ENCODE peak calls at places on chromosomes 6 and 20, in seven cellular contexts. G is uterus, H is colonic mucosa, O is spleen, U is heart right ventricle, T is sigmoid colon, D is PC-3. L is an unnamed sample.
A peak's percentile ranks its signal among the peaks of the same experiment; 100 is the strongest.

GRCh38 chr6:47483516-47483852 is 5.9 kb downstream of the CD2AP start:
- DNase-seq in O (no peak), U (no peak), H (no peak), D (no peak), T (no peak), G (no peak), L (no peak)

GRCh38 chr6:16294371-16294770 is 56.0 kb downstream of the GMPR start:
- DNase-seq in T (no peak), H (no peak), G (no peak), U (no peak), O (peak; percentile 31), D (no peak), L (no peak)

GRCh38 chr6:79240509-79240908 is 6.0 kb upstream of the HMGN3 start:
- DNase-seq in U (no peak), D (no peak), O (no peak), H (no peak), T (no peak), G (no peak), L (no peak)

GRCh38 chr6:157401734-157402338 is 20.8 kb downstream of the ZDHHC14 start:
- DNase-seq in T (no peak), H (no peak), O (no peak), D (no peak), U (no peak), G (no peak), L (no peak)

GRCh38 chr6:47922391-47922790 is 140.6 kb downstream of the OPN5 start:
- DNase-seq in U (no peak), H (no peak), D (no peak), T (no peak), G (no peak), O (no peak), L (no peak)

GRCh38 chr6:72205500-72205899 is 319.1 kb downstream of the RIMS1 start:
- DNase-seq in D (no peak), T (no peak), H (no peak), G (no peak), O (no peak), U (no peak), L (no peak)

GRCh38 chr6:16109659-16110300 is 19.1 kb upstream of the MYLIP start:
- DNase-seq in T (no peak), O (no peak), H (no peak), D (no peak), U (no peak), G (no peak), L (no peak)

GRCh38 chr6:158506577-158506976 is 53.3 kb upstream of the TMEM181 start:
- DNase-seq in D (no peak), U (no peak), G (no peak), O (no peak), T (no peak), H (no peak), L (no peak)

GRCh38 chr6:7818480-7819165 is 92.0 kb downstream of the TXNDC5 start:
- DNase-seq in O (no peak), D (no peak), G (peak; percentile 45), T (peak; percentile 68), U (peak; percentile 21), H (no peak), L (peak; percentile 26)

GRCh38 chr6:155314773-155315515 is 660 bp upstream of the TFB1M start:
- DNase-seq in H (no peak), G (peak; percentile 36), U (peak; percentile 25), O (no peak), T (peak; percentile 89), D (peak; percentile 65), L (peak; percentile 65)

GRCh38 chr6:105099371-105099770 is 80.4 kb downstream of the POPDC3 start:
- DNase-seq in O (no peak), D (no peak), H (no peak), U (no peak), G (no peak), T (no peak), L (no peak)

GRCh38 chr6:109240370-109241084 is 141.7 kb downstream of the CD164 start:
- DNase-seq in O (no peak), U (no peak), D (no peak), G (no peak), H (no peak), T (no peak), L (no peak)

GRCh38 chr6:109242029-109242428 is 140.2 kb downstream of the CD164 start:
- DNase-seq in U (no peak), G (no peak), T (no peak), D (no peak), H (no peak), O (no peak), L (no peak)

GRCh38 chr6:109243863-109244825 is 138.1 kb downstream of the CD164 start:
- DNase-seq in O (no peak), G (no peak), T (no peak), U (no peak), D (no peak), H (no peak), L (no peak)

GRCh38 chr6:109241199-109241598 is 141.1 kb downstream of the CD164 start:
- DNase-seq in D (peak; percentile 71), U (no peak), O (no peak), G (no peak), T (no peak), H (no peak), L (no peak)

GRCh38 chr6:109242923-109243322 is 139.3 kb downstream of the CD164 start:
- DNase-seq in U (no peak), H (no peak), O (no peak), D (peak; percentile 61), G (no peak), T (no peak), L (no peak)
- H3K4me1 ChIP-seq in U (no peaks in the 10 kb centered on the region), H (no peaks in the 10 kb centered on the region), O (no peaks in the 10 kb centered on the region), D (peaks cover 51% of the 10 kb centered on the region), G (no peaks in the 10 kb centered on the region), T (no peaks in the 10 kb centered on the region), L (peaks cover 2% of the 10 kb centered on the region)

GRCh38 chr20:56417402-56417801 is 5.3 kb downstream of the CASS4 start:
- DNase-seq in T (no peak), H (no peak), D (no peak), O (no peak), G (no peak), U (no peak), L (no peak)
- H3K4me3 ChIP-seq in T (no peak overlapping the region), H (no peak overlapping the region), D (no peak overlapping the region), O (no peak overlapping the region), G (no peak overlapping the region), U (no peak overlapping the region), L (no peak overlapping the region)

GRCh38 chr20:4173142-4173541 is 157.8 kb upstream of the RNF24 start:
- DNase-seq in T (no peak), D (no peak), O (no peak), H (no peak), G (no peak), U (no peak), L (no peak)
- H3K27ac ChIP-seq in T (no peak overlapping the region), D (peak overlapping the region; percentile 11), O (no peak overlapping the region), H (no peak overlapping the region), G (no peak overlapping the region), U (no peak overlapping the region), L (no peak overlapping the region)

GRCh38 chr20:17657079-17657825 is 24.8 kb downstream of the RRBP1 start:
- DNase-seq in G (peak; percentile 8), H (no peak), T (peak; percentile 54), D (no peak), U (no peak), O (peak; percentile 36), L (no peak)

GRCh38 chr20:17653835-17654648 is 28.0 kb downstream of the RRBP1 start:
- DNase-seq in U (no peak), D (no peak), T (peak; percentile 57), H (no peak), G (peak; percentile 4), O (peak; percentile 52), L (no peak)

GRCh38 chr20:17655286-17655651 is 26.8 kb downstream of the RRBP1 start:
- DNase-seq in O (peak; percentile 36), T (peak; percentile 39), U (no peak), G (peak; percentile 12), H (no peak), D (no peak), L (no peak)

GRCh38 chr20:17654649-17655285 is 27.3 kb downstream of the RRBP1 start:
- DNase-seq in H (peak; percentile 58), O (peak; percentile 49), T (peak; percentile 75), G (peak; percentile 68), U (peak; percentile 46), D (peak; percentile 51), L (peak; percentile 76)

DNA sequence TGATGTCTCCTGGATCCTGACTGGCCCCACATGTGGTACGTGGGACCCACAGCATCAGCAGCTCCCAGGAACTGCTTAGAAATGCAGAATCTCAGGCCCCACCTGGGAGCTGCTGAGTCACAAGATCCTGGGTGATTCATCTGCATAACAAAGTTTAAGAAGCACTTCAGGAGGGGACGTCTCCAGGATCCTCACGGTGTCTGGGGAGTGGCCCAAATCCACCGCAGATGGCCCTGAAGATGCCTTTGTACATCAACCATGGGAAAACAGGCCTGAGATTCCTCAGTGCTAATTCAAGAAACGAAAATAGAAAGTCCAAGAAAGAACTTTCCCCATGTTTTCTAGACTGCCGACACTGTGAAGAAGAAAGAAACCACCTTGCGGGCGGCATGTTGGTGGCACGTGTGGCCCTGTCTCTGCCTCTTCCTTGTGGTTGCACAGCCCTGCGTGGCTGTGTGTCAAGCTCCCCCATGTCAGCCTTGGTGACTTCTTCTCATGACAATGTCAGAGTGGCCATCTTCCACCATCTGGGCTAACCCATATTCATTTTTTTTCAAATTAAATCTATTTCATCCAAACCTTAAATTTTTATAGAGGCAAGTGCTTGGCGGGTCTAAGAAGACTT is 26.1 kb downstream of the RRBP1 start:
- DNase-seq in G (peak; percentile 14), O (peak; percentile 34), T (peak; percentile 57), U (no peak), D (peak; percentile 73), H (no peak), L (no peak)
- H3K4me1 ChIP-seq in G (no peaks in the 10 kb centered on the region), O (peaks cover 7% of the 10 kb centered on the region), T (peaks cover 27% of the 10 kb centered on the region), U (peaks cover 16% of the 10 kb centered on the region), D (peaks cover 24% of the 10 kb centered on the region), H (no peaks in the 10 kb centered on the region), L (peaks cover 5% of the 10 kb centered on the region)

L was measured in right cardiac atrium.